ENCODE peak calls at places on chromosomes 11 and 22, in four cellular contexts. V is ecto neural progenitor cell; E is activated T-helper 1 cell treated with anti-CD3 and anti-CD28 coated beads, Interleukin-2, amount 50 U/mL, for 16 hours; D is effector CD4-positive, alpha-beta T cell. U is an unnamed sample.

GRCh38 chr22:32469799-32470212 is 4.8 kb upstream of the FBXO7 start:
- DNase-seq in V (no peak), E (no peak), D (no peak), U (no peak)

GRCh38 chr11:88175004-88175706 is at the start of gene RAB38:
- DNase-seq in V (peak; percentile 81), E (no peak), D (no peak), U (no peak)

GRCh38 chr11:2777396-2777795 is 77.6 kb upstream of the KCNQ1OT1 start:
- DNase-seq in V (no peak), E (no peak), D (peak; percentile 1), U (no peak)

GRCh38 chr11:69488543-69488940 is 7.1 kb downstream of the LINC01488 start:
- DNase-seq in V (no peak), E (no peak), D (no peak), U (no peak)

GRCh38 chr11:43316451-43316850 is 4.7 kb downstream of the API5 start:
- DNase-seq in V (no peak), E (no peak), D (no peak), U (no peak)

GRCh38 chr11:47004595-47005033 is 68.1 kb downstream of the CSTPP1 start:
- DNase-seq in V (no peak), E (no peak), D (no peak), U (no peak)

GRCh38 chr11:69156673-69157155 is 979 bp downstream of the SMIM38 start:
- DNase-seq in V (no peak), E (no peak), D (no peak), U (no peak)

GRCh38 chr11:6681949-6682348 is 1.2 kb downstream of the MRPL17 start:
- DNase-seq in V (no peak), E (no peak), D (no peak), U (no peak)

GRCh38 chr11:130849215-130849568 is 67.1 kb downstream of the SNX19 start:
- DNase-seq in V (no peak), E (no peak), D (no peak), U (no peak)

GRCh38 chr22:22928666-22929380 is 41.2 kb downstream of the IGLL5 start:
- DNase-seq in V (no peak), E (no peak), D (peak; percentile 9), U (no peak)

GRCh38 chr11:1039481-1040427 is 3.2 kb upstream of the MUC6 start:
- DNase-seq in V (no peak), E (no peak), D (no peak), U (no peak)

GRCh38 chr11:62242021-62242420 is at the start of gene SCGB1D2:
- DNase-seq in V (peak; percentile 50), E (no peak), D (no peak), U (no peak)

GRCh38 chr22:50011447-50012200 is 941 bp downstream of the IL17REL start:
- DNase-seq in V (no peak), E (no peak), D (no peak), U (no peak)

GRCh38 chr11:94400839-94401772 is at the start of gene GPR83:
- DNase-seq in V (peak; percentile 74), E (no peak), D (no peak), U (no peak)

U was measured in activated CD4-positive, CD25-positive, alpha-beta regulatory T cell.